ENCODE peak calls at places on chromosomes 5 and 9, in six cellular contexts. G, H, X, D, E and A are unnamed samples.

GRCh38 chr5:58925627-58926545 is 343.0 kb downstream of the RAB3C start:
- ATAC-seq in G (no peak), H (no peak), X (peak; percentile 47), D (no peak), E (no peak), A (no peak)

GRCh38 chr5:37882636-37883035 is 42.8 kb upstream of the GDNF start:
- ATAC-seq in G (no peak), H (no peak), X (no peak), D (no peak), E (no peak), A (no peak)

GRCh38 chr5:138968601-138969000 is 93.5 kb upstream of the LRRTM2 start:
- ATAC-seq in G (no peak), H (no peak), X (no peak), D (no peak), E (no peak), A (no peak)

GRCh38 chr5:74250304-74251102 is 390.0 kb downstream of the ENC1 start:
- ATAC-seq in G (no peak), H (peak; percentile 27), X (peak; percentile 25), D (no peak), E (no peak), A (no peak)

GRCh38 chr9:104836235-104836634 is 72.3 kb downstream of the NIPSNAP3B start:
- ATAC-seq in G (no peak), H (peak; percentile 71), X (no peak), D (no peak), E (peak; percentile 45), A (no peak)

GRCh38 chr9:35598863-35599590 is 6.0 kb upstream of the TESK1 start:
- ATAC-seq in G (no peak), H (no peak), X (no peak), D (no peak), E (no peak), A (peak; percentile 43)

GRCh38 chr9:11319477-11320060 is 706.8 kb upstream of the PTPRD start:
- ATAC-seq in G (no peak), H (no peak), X (no peak), D (no peak), E (no peak), A (no peak)

GRCh38 chr5:150553911-150554310 is 46.0 kb downstream of the NDST1 start:
- ATAC-seq in G (no peak), H (no peak), X (no peak), D (no peak), E (no peak), A (no peak)

GRCh38 chr5:142904421-142904820 is 134.2 kb downstream of the ARHGAP26 start:
- ATAC-seq in G (no peak), H (no peak), X (no peak), D (no peak), E (no peak), A (peak; percentile 64)

GRCh38 chr5:42250-42649 is 49.7 kb upstream of the PLEKHG4B start:
- ATAC-seq in G (no peak), H (no peak), X (no peak), D (no peak), E (no peak), A (peak; percentile 58)

GRCh38 chr5:128538249-128539037 is 398 bp upstream of the FBN2 start:
- ATAC-seq in G (peak; percentile 16), H (peak; percentile 86), X (peak; percentile 88), D (no peak), E (peak; percentile 86), A (peak; percentile 60)

GRCh38 chr9:99073985-99074901 is 30.7 kb upstream of the TGFBR1 start:
- ATAC-seq in G (no peak), H (no peak), X (no peak), D (no peak), E (no peak), A (no peak)

GRCh38 chr5:95973793-95974325 is 12.2 kb upstream of the ELL2 start:
- ATAC-seq in G (no peak), H (no peak), X (no peak), D (peak; percentile 59), E (peak; percentile 51), A (no peak)

GRCh38 chr5:23996525-23996924 is 489.1 kb downstream of the PRDM9 start:
- ATAC-seq in G (no peak), H (no peak), X (no peak), D (no peak), E (no peak), A (no peak)

GRCh38 chr9:137069508-137070071 is 767 bp downstream of the SAPCD2 start:
- ATAC-seq in G (no peak), H (no peak), X (no peak), D (no peak), E (no peak), A (no peak)

GRCh38 chr9:10059044-10059443 is 553.8 kb downstream of the PTPRD start:
- ATAC-seq in G (no peak), H (peak; percentile 53), X (no peak), D (no peak), E (no peak), A (peak; percentile 74)

GRCh38 chr5:21680196-21680595 is 1172.9 kb downstream of the CDH12 start:
- ATAC-seq in G (no peak), H (no peak), X (no peak), D (no peak), E (peak; percentile 51), A (peak; percentile 90)

GRCh38 chr9:136799079-136799853 is 3.1 kb downstream of the CCDC183 start:
- ATAC-seq in G (no peak), H (peak; percentile 5), X (no peak), D (no peak), E (peak; percentile 5), A (peak; percentile 3)

GRCh38 chr9:115604831-115605483 is 487.0 kb upstream of the TNC start:
- ATAC-seq in G (no peak), H (no peak), X (no peak), D (peak; percentile 69), E (peak; percentile 88), A (peak; percentile 47)

GRCh38 chr9:112787942-112788341 is 37.4 kb downstream of the SNX30 start:
- ATAC-seq in G (no peak), H (no peak), X (no peak), D (no peak), E (no peak), A (no peak)

GRCh38 chr5:94066437-94067207 is 325.2 kb upstream of the POU5F2 start:
- ATAC-seq in G (no peak), H (no peak), X (no peak), D (no peak), E (no peak), A (no peak)

GRCh38 chr9:34457266-34458012 is 931 bp downstream of the FAM219A start:
- ATAC-seq in G (no peak), H (peak; percentile 70), X (peak; percentile 64), D (no peak), E (peak; percentile 69), A (peak; percentile 5)

GRCh38 chr9:86282979-86283535 is 719 bp upstream of the ISCA1 start:
- ATAC-seq in G (no peak), H (peak; percentile 6), X (peak; percentile 50), D (peak; percentile 44), E (peak; percentile 38), A (peak; percentile 72)

GRCh38 chr9:81361311-81361710 is 328.0 kb downstream of the TLE1 start:
- ATAC-seq in G (no peak), H (no peak), X (no peak), D (no peak), E (no peak), A (no peak)